ENCODE peak calls at places on chromosomes 7 and 10, in six cellular contexts. J is HEK293T, Q is K562, W is GM12878, S is HepG2, P is WTC11. V is an unnamed sample.

GRCh38 chr7:122803323-122803722 is 82.9 kb downstream of the CADPS2 start:
- DNase-seq in P (no peak), W (no peak), Q (no peak), S (peak), J (no peak), V (no peak)

GRCh38 chr10:98242823-98243222 is 25.2 kb downstream of the LOXL4 start:
- DNase-seq in S (no peak), W (no peak), Q (no peak), P (no peak), J (no peak), V (no peak)

GRCh38 chr7:120998525-120998924 is 10.0 kb downstream of the CPED1 start:
- DNase-seq in P (no peak), Q (no peak), W (no peak), S (no peak), J (no peak), V (no peak)

GRCh38 chr10:100148353-100149211 is 37.2 kb downstream of the ERLIN1 start:
- DNase-seq in P (no peak), W (peak), J (no peak), Q (no peak), S (peak), V (no peak)

GRCh38 chr10:103763374-103764202 is 91.8 kb downstream of the SH3PXD2A start:
- DNase-seq in Q (peak), S (no peak), P (no peak), J (no peak), W (no peak), V (no peak)

GRCh38 chr10:123637326-123637880 is 28.8 kb upstream of the GPR26 start:
- DNase-seq in W (no peak), Q (no peak), J (no peak), P (no peak), S (no peak), V (no peak)

GRCh38 chr10:16545126-16545736 is 23.6 kb upstream of the C1QL3 start:
- DNase-seq in Q (peak), P (no peak), J (peak), S (peak), W (no peak), V (no peak)

GRCh38 chr7:4958477-4959301 is at the start of gene MMD2:
- DNase-seq in W (no peak), P (peak), S (no peak), Q (no peak), J (no peak), V (peak)

GRCh38 chr10:75062191-75062849 is 49.1 kb upstream of the SAMD8 start:
- DNase-seq in W (no peak), P (no peak), J (no peak), S (no peak), Q (no peak), V (no peak)

GRCh38 chr10:8102708-8103401 is 48.4 kb downstream of the GATA3 start:
- DNase-seq in S (no peak), P (peak), J (no peak), Q (no peak), W (no peak), V (no peak)

GRCh38 chr7:613442-614140 is 93.9 kb upstream of the PDGFA start:
- DNase-seq in W (no peak), P (no peak), Q (no peak), J (no peak), S (no peak), V (no peak)

GRCh38 chr7:50185188-50185587 is 92.1 kb upstream of the ZPBP start:
- DNase-seq in W (no peak), Q (no peak), P (no peak), S (no peak), J (no peak), V (no peak)

GRCh38 chr7:26653430-26653911 is 210.9 kb downstream of the SKAP2 start:
- DNase-seq in W (no peak), Q (no peak), P (no peak), J (peak), S (no peak), V (no peak)
- TF ChIP-seq SP1 in W (no peak), Q (no peak), P (no peak), J (no peak), S (no peak), V (no peak)

GRCh38 chr7:27895553-27895952 is 155.6 kb downstream of the TAX1BP1 start:
- DNase-seq in W (no peak), Q (no peak), S (no peak), P (no peak), J (no peak), V (no peak)

GRCh38 chr7:27898735-27899134 is 158.8 kb downstream of the TAX1BP1 start:
- DNase-seq in J (no peak), P (no peak), S (no peak), Q (no peak), W (no peak), V (no peak)

GRCh38 chr7:27899601-27900000 is 159.6 kb downstream of the TAX1BP1 start:
- DNase-seq in S (no peak), J (no peak), W (no peak), Q (no peak), P (no peak), V (no peak)

GRCh38 chr7:27897441-27897847 is 157.5 kb downstream of the TAX1BP1 start:
- DNase-seq in J (no peak), S (no peak), Q (no peak), W (no peak), P (no peak), V (no peak)

GRCh38 chr7:27897001-27897400 is 157.0 kb downstream of the TAX1BP1 start:
- DNase-seq in W (no peak), Q (no peak), J (no peak), P (no peak), S (no peak), V (no peak)
- TF ChIP-seq SP1 in W (no peak), Q (no peak), J (no peak), P (no peak), S (no peak), V (no peak)

GRCh38 chr10:44885710-44886109 is 25.4 kb upstream of the TMEM72 start:
- DNase-seq in W (no peak), P (no peak), Q (no peak), S (no peak), J (no peak), V (no peak)

GRCh38 chr10:44886966-44887365 is 24.2 kb upstream of the TMEM72 start:
- DNase-seq in J (no peak), W (no peak), Q (no peak), P (no peak), S (no peak), V (no peak)

GRCh38 chr10:44890721-44891550 is 20.2 kb upstream of the TMEM72 start:
- DNase-seq in S (no peak), J (no peak), W (no peak), Q (no peak), P (no peak), V (no peak)

GRCh38 chr10:44891721-44892120 is 19.4 kb upstream of the TMEM72 start:
- DNase-seq in S (no peak), J (no peak), Q (no peak), W (no peak), P (no peak), V (no peak)

DNA sequence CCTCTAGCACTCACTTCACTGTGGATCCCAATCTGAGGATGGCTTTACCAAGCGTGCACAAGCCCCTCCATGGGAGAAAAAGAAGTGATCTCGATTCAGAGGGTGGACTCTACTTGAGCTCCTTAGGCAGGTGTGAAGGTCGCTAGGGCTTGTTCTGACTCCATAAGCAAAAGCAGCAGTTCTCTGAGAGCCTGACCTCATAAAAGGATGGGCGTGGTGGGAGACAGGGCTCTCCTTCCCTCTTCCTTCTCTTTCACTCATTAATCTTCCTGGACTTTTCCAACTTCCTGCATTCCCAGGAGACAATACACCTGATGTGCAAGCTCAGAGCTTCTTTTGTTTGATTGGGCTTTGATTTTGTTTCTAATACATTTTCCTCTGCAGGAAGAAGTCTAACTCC is 22.3 kb upstream of the TMEM72 start:
- DNase-seq in W (no peak), P (no peak), Q (no peak), J (no peak), S (no peak), V (no peak)
- TF ChIP-seq SP1 in W (no peak), P (no peak), Q (no peak), J (no peak), S (no peak), V (no peak)

GRCh38 chr7:157763279-157764000 is 426.6 kb downstream of the DNAJB6 start:
- DNase-seq in Q (no peak), J (no peak), W (no peak), S (no peak), P (no peak), V (no peak)
- TF ChIP-seq SP1 in Q (no peak), J (no peak), W (no peak), S (no peak), P (no peak), V (no peak)

GRCh38 chr7:155001756-155002410 is 1.0 kb downstream of the PAXIP1 start:
- DNase-seq in P (no peak), J (peak), W (no peak), Q (peak), S (no peak), V (no peak)
- TF ChIP-seq SP1 in P (no peak), J (no peak), W (no peak), Q (no peak), S (no peak), V (no peak)

GRCh38 chr10:14391342-14391741 is 60.6 kb upstream of the FRMD4A start:
- DNase-seq in W (no peak), P (no peak), S (no peak), J (no peak), Q (no peak), V (no peak)

GRCh38 chr10:14397069-14397468 is 66.3 kb upstream of the FRMD4A start:
- DNase-seq in Q (no peak), P (no peak), W (no peak), J (no peak), S (no peak), V (peak)

GRCh38 chr10:14399641-14400040 is 68.9 kb upstream of the FRMD4A start:
- DNase-seq in P (no peak), Q (no peak), W (no peak), S (no peak), J (no peak), V (no peak)

GRCh38 chr10:14394179-14394578 is 63.5 kb upstream of the FRMD4A start:
- DNase-seq in P (no peak), Q (no peak), W (no peak), J (no peak), S (no peak), V (no peak)

GRCh38 chr10:14396441-14397048 is 65.8 kb upstream of the FRMD4A start:
- DNase-seq in J (peak), W (no peak), Q (peak), S (no peak), P (no peak), V (no peak)
- TF ChIP-seq SP1 in J (no peak), W (no peak), Q (no peak), S (no peak), P (no peak), V (no peak)

DNA sequence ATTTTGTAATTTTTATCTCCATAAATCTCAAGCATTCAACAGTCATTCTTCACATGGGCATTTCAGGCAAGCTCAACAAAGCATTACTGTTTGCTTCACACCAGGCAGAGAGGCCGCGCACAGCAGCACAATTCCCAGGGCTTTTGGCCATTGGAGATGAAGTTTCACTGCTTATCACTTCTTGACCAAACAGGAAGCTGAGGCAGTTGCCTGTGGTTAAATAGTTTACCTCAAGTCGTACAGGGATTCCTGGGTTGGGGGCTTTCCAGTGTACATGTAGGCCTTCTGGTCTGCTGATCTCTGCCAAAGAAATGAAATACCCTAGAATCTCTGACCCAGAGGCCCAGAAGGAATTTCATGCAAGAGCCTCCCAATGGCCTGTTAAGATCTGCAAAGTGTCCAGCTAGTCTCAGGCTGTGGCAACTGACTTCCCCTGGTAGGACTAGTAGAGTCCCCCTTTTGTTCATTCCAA is 11.2 kb upstream of the PRDX3 start:
- DNase-seq in W (no peak), J (no peak), S (peak), Q (no peak), P (no peak), V (no peak)
- TF ChIP-seq SP1 in W (no peak), J (no peak), S (no peak), Q (no peak), P (no peak), V (no peak)

V was measured in H1.